ENCODE peak calls at places on chromosomes 12 and 14, in ten cellular contexts. Q is SK-N-SH, Z is A549, F is ovary, S is stomach, I is transverse colon, X is GM12878, N is sigmoid colon, A is suprapubic skin, R is upper lobe of left lung. W is an unnamed sample.

GRCh38 chr12:70393787-70394519 is 27.9 kb downstream of the KCNMB4 start:
- DNase-seq in S (no peak), I (no peak), Q (no peak), F (no peak), X (no peak), N (no peak), Z (no peak), R (no peak), A (no peak), W (no peak)

GRCh38 chr12:129520736-129521135 is 383.1 kb downstream of the TMEM132D start:
- DNase-seq in Q (no peak), I (no peak), S (no peak), F (no peak), X (no peak), A (no peak), Z (no peak), R (no peak), N (no peak), W (no peak)

GRCh38 chr12:49342914-49343731 is 3.6 kb upstream of the DNAJC22 start:
- DNase-seq in S (peak), F (no peak), I (no peak), A (no peak), Z (peak), R (peak), N (peak), Q (no peak), X (no peak), W (no peak)

GRCh38 chr12:98582093-98582492 is 11.4 kb upstream of the SLC25A3 start:
- DNase-seq in Q (no peak), S (no peak), Z (no peak), N (no peak), X (no peak), F (no peak), R (no peak), A (no peak), I (no peak), W (no peak)

GRCh38 chr12:42426733-42427132 is 100.8 kb downstream of the PPHLN1 start:
- DNase-seq in S (no peak), X (no peak), A (no peak), I (no peak), F (no peak), Q (no peak), N (no peak), R (no peak), Z (peak), W (no peak)

GRCh38 chr14:95770777-95771176 is 56.9 kb upstream of the TCL1A start:
- DNase-seq in X (no peak), F (no peak), R (no peak), Z (no peak), N (no peak), I (no peak), S (no peak), A (no peak), Q (no peak), W (no peak)

GRCh38 chr14:59328410-59328809 is 136.8 kb downstream of the GPR135 start:
- DNase-seq in N (no peak), R (no peak), S (no peak), A (no peak), Z (peak), X (no peak), I (no peak), F (no peak), Q (no peak), W (no peak)

GRCh38 chr12:13022737-13023370 is 21.3 kb upstream of the FAM234B start:
- DNase-seq in F (no peak), S (no peak), A (no peak), I (no peak), N (no peak), R (no peak), Q (no peak), X (no peak), Z (no peak), W (no peak)

GRCh38 chr14:49977126-49977841 is 84.4 kb downstream of the ARF6 start:
- DNase-seq in Z (no peak), I (no peak), Q (no peak), X (no peak), R (no peak), S (no peak), N (no peak), F (no peak), A (peak), W (no peak)

GRCh38 chr14:74577247-74577947 is 34.6 kb downstream of the LTBP2 start:
- DNase-seq in Z (no peak), F (peak), N (peak), Q (no peak), S (no peak), I (no peak), X (no peak), R (no peak), A (no peak), W (no peak)

GRCh38 chr12:68792952-68793351 is 15.0 kb upstream of the MDM2 start:
- DNase-seq in I (peak), Z (peak), F (no peak), X (peak), N (no peak), S (no peak), A (no peak), Q (peak), R (no peak), W (no peak)

GRCh38 chr14:61139006-61139599 is 142.0 kb downstream of the TMEM30B start:
- DNase-seq in F (no peak), S (no peak), I (no peak), R (no peak), A (no peak), Z (no peak), X (no peak), N (no peak), Q (no peak), W (no peak)

GRCh38 chr12:52036587-52037171 is 14.6 kb upstream of the NR4A1 start:
- DNase-seq in Z (peak), N (peak), R (peak), F (peak), I (peak), Q (peak), S (peak), X (no peak), A (peak), W (peak)

GRCh38 chr12:75656650-75657049 is 145.2 kb upstream of the KRR1 start:
- DNase-seq in R (no peak), Q (no peak), X (no peak), Z (peak), I (no peak), S (no peak), F (no peak), N (no peak), A (no peak), W (no peak)

GRCh38 chr14:71399057-71399487 is 491.8 kb downstream of the PCNX1 start:
- DNase-seq in X (peak), R (no peak), Q (no peak), N (no peak), S (no peak), F (no peak), Z (no peak), A (no peak), I (no peak), W (no peak)

GRCh38 chr12:100404769-100405407 is 48.0 kb downstream of the SLC17A8 start:
- DNase-seq in A (no peak), S (peak), X (peak), N (no peak), Z (peak), R (no peak), I (peak), F (no peak), Q (peak), W (no peak)
- TF ChIP-seq EP300 in A (no peak), S (no peak), X (no peak), N (no peak), Z (no peak), R (no peak), I (no peak), F (no peak), Q (no peak), W (no peak)

DNA sequence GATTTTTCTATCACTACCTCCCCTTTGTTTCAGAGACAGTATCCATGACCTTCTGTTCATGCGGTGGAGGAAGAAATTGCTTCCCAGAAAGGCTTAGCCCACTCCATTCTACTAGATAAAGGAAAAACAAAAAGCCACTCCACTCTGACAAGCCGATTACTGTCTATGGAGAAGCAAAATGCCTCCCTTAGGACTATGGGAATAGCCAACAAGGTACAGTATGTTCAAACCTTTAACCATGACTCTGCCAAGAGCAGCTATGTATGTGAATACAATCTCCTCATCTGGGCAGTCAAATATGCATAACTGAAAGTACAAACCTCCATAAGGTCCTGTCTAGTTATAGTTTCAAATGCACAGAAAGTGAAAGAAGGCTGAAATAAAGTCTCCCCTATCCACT is 40.5 kb downstream of the ATF7 start:
- DNase-seq in X (no peak), I (no peak), Q (no peak), N (no peak), S (no peak), R (no peak), A (no peak), Z (no peak), F (no peak), W (no peak)
- H3K27ac ChIP-seq in X (peak), I (no peak), Q (no peak), N (no peak), S (peak), R (no peak), A (no peak), Z (no peak), F (no peak), W (no peak)

GRCh38 chr14:70170976-70171375 is 17.8 kb downstream of the SLC8A3 start:
- DNase-seq in F (no peak), Q (no peak), N (no peak), I (no peak), A (no peak), R (no peak), S (no peak), X (no peak), Z (no peak), W (no peak)
- H3K4me3 ChIP-seq in F (no peak), Q (no peak), N (no peak), I (no peak), A (no peak), R (no peak), S (no peak), X (no peak), Z (no peak), W (no peak)

GRCh38 chr12:124667671-124668337 is 100.4 kb upstream of the NCOR2 start:
- DNase-seq in Q (no peak), Z (no peak), A (no peak), F (no peak), S (peak), N (peak), R (no peak), I (no peak), X (no peak), W (no peak)
- TF ChIP-seq EP300 in Q (no peak), Z (no peak), A (no peak), F (no peak), S (no peak), N (no peak), R (no peak), I (no peak), X (no peak), W (no peak)

DNA sequence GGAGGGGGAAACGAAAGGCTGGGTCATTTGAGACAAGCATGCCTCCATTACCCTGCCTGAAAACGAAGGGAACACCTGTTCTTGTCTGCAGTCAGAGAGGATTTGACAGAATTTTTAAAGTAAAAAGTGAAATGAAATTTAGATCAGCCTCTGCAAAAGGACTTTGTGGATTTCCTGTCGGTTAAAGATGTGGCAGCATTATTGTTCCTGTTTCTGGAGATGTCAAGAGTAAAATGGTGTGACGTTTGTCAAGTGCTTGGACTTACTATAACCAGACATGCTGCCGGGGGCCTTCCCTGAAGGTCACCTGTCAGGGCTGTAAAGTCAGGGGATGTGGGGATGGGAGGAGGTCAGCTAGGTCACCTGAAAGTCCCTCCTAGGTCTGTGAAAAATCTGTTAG is 32.0 kb downstream of the NRXN3 start:
- DNase-seq in I (no peak), X (no peak), N (no peak), A (no peak), S (no peak), R (no peak), Q (no peak), F (no peak), Z (no peak), W (no peak)
- H3K27ac ChIP-seq in I (no peak), X (no peak), N (no peak), A (no peak), S (no peak), R (no peak), Q (no peak), F (no peak), Z (no peak), W (no peak)

GRCh38 chr12:2811791-2812190 is 677 bp upstream of the ITFG2 start:
- DNase-seq in F (no peak), S (no peak), I (no peak), R (no peak), N (no peak), X (no peak), A (no peak), Z (no peak), Q (no peak), W (no peak)
- H3K4me3 ChIP-seq in F (peak), S (peak), I (peak), R (peak), N (peak), X (peak), A (peak), Z (peak), Q (peak), W (no peak)

GRCh38 chr12:48084066-48084465 is 21.8 kb downstream of the SENP1 start:
- DNase-seq in A (no peak), N (no peak), X (no peak), Q (peak), F (no peak), I (no peak), S (no peak), Z (peak), R (no peak), W (no peak)
- TF ChIP-seq EP300 in A (no peak), N (no peak), X (no peak), Q (no peak), F (no peak), I (no peak), S (no peak), Z (no peak), R (no peak), W (no peak)

GRCh38 chr12:53744130-53744441 is 7.7 kb downstream of the CISTR start:
- DNase-seq in Z (no peak), S (no peak), I (no peak), Q (no peak), A (no peak), N (no peak), X (no peak), F (no peak), R (no peak), W (no peak)

GRCh38 chr12:53748072-53748840 is 3.5 kb downstream of the CISTR start:
- DNase-seq in S (no peak), A (no peak), I (no peak), N (no peak), Z (no peak), Q (no peak), R (peak), X (no peak), F (no peak), W (no peak)

GRCh38 chr12:53743277-53744129 is 8.3 kb downstream of the CISTR start:
- DNase-seq in A (no peak), I (peak), S (peak), R (peak), Q (peak), N (no peak), F (no peak), X (no peak), Z (peak), W (no peak)

GRCh38 chr12:53746592-53747491 is 4.9 kb downstream of the CISTR start:
- DNase-seq in I (peak), F (peak), S (peak), N (peak), A (peak), X (peak), Q (peak), Z (peak), R (peak), W (peak)

GRCh38 chr12:53744730-53745129 is 7.0 kb downstream of the CISTR start:
- DNase-seq in R (no peak), F (no peak), X (no peak), I (no peak), Z (no peak), S (no peak), N (no peak), A (no peak), Q (no peak), W (no peak)
- H3K27ac ChIP-seq in R (no peak), F (no peak), X (no peak), I (no peak), Z (no peak), S (no peak), N (no peak), A (no peak), Q (no peak), W (no peak)

W was measured in tibial nerve.